ENCODE peak calls at places on chromosomes 2 and 18, in five cellular contexts. A, L, R, S and Y are unnamed samples.

GRCh38 chr2:127191331-127192219 is 28.5 kb downstream of the CYP27C1 start:
- DNase-seq in L (no peak), A (no peak), R (no peak), S (no peak), Y (no peak)

GRCh38 chr2:101277111-101277510 is 24.4 kb downstream of the CNOT11 start:
- DNase-seq in R (no peak), A (no peak), L (peak), S (no peak), Y (no peak)

GRCh38 chr2:66379473-66379872 is 55.5 kb upstream of the MEIS1 start:
- DNase-seq in L (no peak), S (no peak), A (no peak), R (no peak), Y (no peak)

GRCh38 chr2:55165567-55165966 is 66.5 kb downstream of the CLHC1 start:
- DNase-seq in A (no peak), L (peak), S (no peak), R (no peak), Y (peak)

GRCh38 chr2:103153580-103153979 is 391.7 kb downstream of the TMEM182 start:
- DNase-seq in R (no peak), L (no peak), S (no peak), A (no peak), Y (no peak)

GRCh38 chr2:136238214-136238551 is 120.2 kb upstream of the CXCR4 start:
- DNase-seq in R (no peak), A (no peak), L (no peak), S (no peak), Y (no peak)

GRCh38 chr2:148020036-148020357 is 540 bp downstream of the ORC4 start:
- DNase-seq in S (no peak), L (peak), A (no peak), R (no peak), Y (no peak)

GRCh38 chr2:100581265-100581612 is 18.4 kb downstream of the PDCL3 start:
- DNase-seq in A (no peak), L (no peak), S (no peak), R (no peak), Y (no peak)

GRCh38 chr2:170354855-170355649 is 177.1 kb downstream of the MYO3B start:
- DNase-seq in L (no peak), R (no peak), S (peak), A (no peak), Y (no peak)

GRCh38 chr2:178194600-178195389 is 483 bp downstream of the OSBPL6 start:
- DNase-seq in A (peak), R (no peak), L (peak), S (peak), Y (peak)

GRCh38 chr2:228700638-228701037 is 519.2 kb upstream of the SPHKAP start:
- DNase-seq in R (no peak), A (no peak), L (peak), S (no peak), Y (peak)

GRCh38 chr18:41940506-41941215 is 14.4 kb upstream of the PIK3C3 start:
- DNase-seq in S (no peak), R (peak), L (peak), A (peak), Y (peak)

GRCh38 chr2:239299218-239299939 is 101.4 kb downstream of the HDAC4 start:
- DNase-seq in R (no peak), A (no peak), L (no peak), S (no peak), Y (no peak)

GRCh38 chr2:119377266-119377972 is 10.6 kb downstream of the DBI start:
- DNase-seq in R (no peak), A (no peak), S (no peak), L (no peak), Y (no peak)
- H3K18ac ChIP-seq in R (no peak), A (no peak), S (no peak), L (no peak), Y (no peak)

DNA sequence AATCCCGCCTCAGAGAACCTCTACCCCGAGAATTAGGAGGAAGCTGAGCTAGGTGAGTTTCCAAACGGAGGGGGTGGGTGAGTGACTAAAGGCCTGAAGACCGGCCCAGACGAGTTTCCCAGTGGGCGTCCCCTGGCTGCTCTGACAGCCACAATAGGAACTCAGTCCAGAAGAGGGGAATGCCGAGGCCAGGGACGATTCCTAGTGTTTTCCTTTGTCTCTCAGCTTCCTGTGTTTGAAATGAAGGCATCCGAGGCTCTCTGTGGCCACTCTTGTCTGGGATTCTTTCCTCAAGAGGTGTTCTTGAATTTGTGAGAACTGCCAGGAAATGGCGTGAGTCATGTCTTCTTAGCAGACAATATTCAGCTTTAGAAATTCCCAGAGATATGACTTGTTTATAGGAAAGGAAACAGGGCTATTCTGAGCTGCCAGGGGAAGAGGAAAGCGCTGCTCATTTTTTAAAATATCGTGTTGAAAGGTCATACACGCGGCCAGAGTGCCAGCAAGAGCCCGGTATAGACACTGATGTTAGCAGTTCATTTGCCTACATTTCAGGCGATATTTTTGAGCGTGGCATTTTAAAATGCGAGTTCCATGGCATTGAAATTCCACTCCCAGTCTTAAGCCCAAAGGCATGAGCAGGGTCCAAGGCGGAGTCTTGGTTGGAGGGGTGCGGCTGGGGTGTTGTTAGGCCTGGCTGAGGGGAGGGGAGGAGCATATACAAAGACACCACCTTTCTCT is 169.1 kb upstream of the KLF7 start:
- DNase-seq in A (peak), L (peak), S (peak), R (peak), Y (peak)
- H3K14ac ChIP-seq in A (peak), L (peak), S (no peak), R (no peak), Y (no peak)

GRCh38 chr2:98731709-98732349 is 897 bp upstream of the MGAT4A start:
- DNase-seq in L (no peak), A (no peak), S (peak), R (no peak), Y (no peak)

GRCh38 chr2:98730851-98731708 is at the start of gene MGAT4A:
- DNase-seq in S (peak), L (no peak), A (peak), R (peak), Y (peak)

GRCh38 chr2:98734157-98734556 is 3.2 kb upstream of the MGAT4A start:
- DNase-seq in S (no peak), R (no peak), L (no peak), A (no peak), Y (no peak)

GRCh38 chr2:98730053-98730850 is 680 bp downstream of the MGAT4A start:
- DNase-seq in S (peak), L (no peak), A (peak), R (no peak), Y (no peak)

GRCh38 chr2:98732430-98733051 is 1.6 kb upstream of the MGAT4A start:
- DNase-seq in R (no peak), A (no peak), S (no peak), L (no peak), Y (no peak)
- H4K8ac ChIP-seq in R (no peak), A (no peak), S (no peak), L (no peak), Y (no peak)

DNA sequence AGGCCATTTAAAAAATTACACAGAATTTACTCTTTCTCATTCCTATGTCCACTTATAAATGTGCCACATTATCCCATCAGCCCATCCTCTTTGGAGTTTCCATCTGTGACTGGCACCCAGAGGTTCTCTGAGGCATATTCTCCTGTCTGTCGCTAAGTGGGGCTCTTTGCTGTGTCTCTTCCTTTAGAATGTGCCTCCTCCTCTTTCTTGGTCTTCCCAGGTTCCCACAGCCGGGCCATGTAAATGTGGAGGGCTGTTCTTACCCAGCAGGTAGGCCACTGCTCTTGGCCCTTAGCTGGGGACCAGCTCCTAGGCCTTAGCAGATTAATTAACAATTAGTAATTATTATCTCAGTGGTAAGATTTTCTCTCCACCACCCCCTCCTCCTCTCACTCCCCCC is 167.0 kb downstream of the INSIG2 start:
- DNase-seq in S (no peak), R (no peak), A (peak), L (no peak), Y (no peak)
- H3K18ac ChIP-seq in S (no peak), R (no peak), A (no peak), L (no peak), Y (no peak)

DNA sequence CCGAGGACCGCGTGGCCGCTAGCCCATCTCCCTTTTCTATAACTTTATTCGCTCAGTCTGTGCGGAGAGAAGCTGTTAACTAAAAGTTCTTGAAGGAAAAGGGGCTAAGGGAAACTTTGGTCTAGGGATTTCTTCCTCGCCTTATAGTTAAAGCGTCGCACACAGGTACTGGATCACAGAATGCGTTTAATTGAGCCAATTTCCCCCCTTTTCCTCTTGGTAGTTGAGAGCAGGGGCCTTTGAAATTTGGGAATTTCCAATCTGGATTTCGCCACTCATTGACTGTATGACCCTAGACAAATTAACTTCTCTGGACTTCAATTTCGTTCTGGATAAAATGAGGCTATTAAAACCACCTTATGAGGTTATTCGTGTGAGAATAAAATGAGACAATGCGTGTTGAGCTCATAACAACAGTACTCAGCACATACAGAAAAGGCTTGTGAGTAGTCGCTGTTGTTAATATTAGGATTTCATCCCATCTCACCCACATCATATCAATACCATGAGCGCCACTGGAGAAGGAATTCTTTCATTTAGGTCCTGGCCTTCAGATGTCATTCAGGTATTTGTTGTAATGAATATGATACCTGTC is 763 bp upstream of the OLA1 start:
- DNase-seq in A (no peak), L (no peak), S (no peak), R (no peak), Y (no peak)
- H3K14ac ChIP-seq in A (peak), L (peak), S (no peak), R (no peak), Y (peak)

GRCh38 chr2:112065486-112065885 is 10.4 kb downstream of the TMEM87B start:
- DNase-seq in R (no peak), L (no peak), S (no peak), A (no peak), Y (peak)
- H4K8ac ChIP-seq in R (no peak), L (peak), S (no peak), A (no peak), Y (no peak)

DNA sequence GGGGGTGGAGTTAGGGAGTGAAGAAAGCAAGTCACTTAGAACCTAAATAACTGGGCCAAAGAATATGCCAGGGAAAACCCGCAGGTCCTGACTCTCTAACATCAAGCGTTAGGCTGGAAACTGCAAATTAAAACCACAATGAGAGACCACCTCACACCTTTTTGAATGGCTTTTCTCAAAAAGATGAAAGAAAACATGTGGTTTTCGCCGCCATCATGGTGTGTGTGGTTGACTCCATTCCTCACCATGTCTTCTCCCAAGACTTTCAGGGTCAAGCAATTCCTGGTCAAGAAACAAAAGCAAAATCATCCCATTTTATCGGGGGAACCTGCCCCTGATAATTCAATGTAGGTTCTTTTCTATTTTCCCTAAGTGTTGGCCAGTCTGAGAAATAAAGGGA is 69.1 kb downstream of the CD226 start:
- DNase-seq in A (no peak), L (no peak), R (no peak), S (no peak), Y (no peak)
- H3K18ac ChIP-seq in A (peak), L (no peak), R (peak), S (no peak), Y (no peak)

DNA sequence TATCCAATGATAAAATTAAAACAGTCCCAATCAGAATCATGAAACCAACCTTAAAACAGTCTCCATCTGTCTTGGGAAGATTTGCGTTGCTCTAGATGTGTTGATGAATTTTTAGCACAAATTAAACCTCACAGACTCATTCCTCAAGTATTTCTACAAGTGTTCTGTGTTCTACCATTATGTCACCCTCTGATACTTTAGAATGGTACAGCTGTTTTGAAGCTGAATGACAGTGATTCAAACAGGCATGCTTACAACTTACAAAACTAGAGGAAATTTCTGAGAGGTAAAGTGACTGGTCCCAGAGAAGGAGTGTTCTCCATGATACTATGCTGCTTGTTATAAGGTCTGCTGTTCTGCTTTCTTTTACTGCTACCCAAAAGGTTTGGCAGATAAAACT is 58.9 kb downstream of the ZNF385B start:
- DNase-seq in S (no peak), A (no peak), L (no peak), R (no peak), Y (no peak)
- H3K14ac ChIP-seq in S (no peak), A (no peak), L (no peak), R (no peak), Y (no peak)